ENCODE peak calls at places on chromosomes 5 and 9, in five cellular contexts. R is NCI-H774; N is fibroblast of pulmonary artery; U is stimulated activated CD8-positive, alpha-beta memory T cell treated with anti-CD3 and anti-CD28 coated beads, Interleukin-12 subunit alpha, Interleukin-12 subunit beta, amount 100 ng/mL, for 4 hours; J is ovary. V is an unnamed sample.

GRCh38 chr5:40733439-40733838 is 22.3 kb downstream of the TTC33 start:
- DNase-seq in R (no peak), J (no peak), U (no peak), N (no peak), V (no peak)

GRCh38 chr9:10130061-10130675 is 482.6 kb downstream of the PTPRD start:
- DNase-seq in J (no peak), R (no peak), U (no peak), N (peak; percentile 14), V (no peak)

GRCh38 chr5:78615697-78616096 is 32.9 kb downstream of the LHFPL2 start:
- DNase-seq in N (no peak), U (no peak), R (no peak), J (no peak), V (no peak)

GRCh38 chr9:116274293-116274692 is 120.7 kb downstream of the PAPPA start:
- DNase-seq in N (peak; percentile 75), J (no peak), R (no peak), U (no peak), V (no peak)

GRCh38 chr9:130498298-130498917 is 53.6 kb downstream of the ASS1 start:
- DNase-seq in N (no peak), U (no peak), R (peak; percentile 27), J (no peak), V (peak; percentile 21)

GRCh38 chr5:122902263-122902662 is 56.9 kb downstream of the SNX24 start:
- DNase-seq in U (no peak), R (no peak), J (no peak), N (no peak), V (no peak)

GRCh38 chr9:116937361-116937760 is 250.3 kb downstream of the TRIM32 start:
- DNase-seq in N (no peak), J (no peak), U (no peak), R (no peak), V (no peak)

GRCh38 chr9:128995791-128996190 is 32.3 kb downstream of the SH3GLB2 start:
- DNase-seq in U (no peak), J (no peak), N (peak; percentile 95), R (peak; percentile 37), V (no peak)

GRCh38 chr5:32642276-32643002 is 57.1 kb downstream of the SUB1 start:
- DNase-seq in U (no peak), J (no peak), R (no peak), N (peak; percentile 52), V (no peak)

GRCh38 chr5:171953860-171954701 is 52.4 kb downstream of the FBXW11 start:
- DNase-seq in R (no peak), U (no peak), N (peak; percentile 44), J (no peak), V (no peak)

GRCh38 chr9:125795970-125796596 is 48.9 kb downstream of the PBX3 start:
- DNase-seq in R (no peak), N (no peak), J (no peak), U (no peak), V (no peak)

GRCh38 chr9:130871395-130872057 is 25.1 kb downstream of the QRFP start:
- DNase-seq in N (no peak), J (no peak), R (no peak), U (no peak), V (no peak)

GRCh38 chr9:68643901-68644809 is 60.9 kb upstream of the PIP5K1B start:
- DNase-seq in J (no peak), N (no peak), U (no peak), R (no peak), V (no peak)

GRCh38 chr9:129485140-129485758 is 135.7 kb downstream of the C9orf50 start:
- DNase-seq in R (no peak), U (no peak), J (peak; percentile 54), N (no peak), V (no peak)

GRCh38 chr5:139415221-139415861 is 11.5 kb upstream of the SPATA24 start:
- DNase-seq in U (no peak), R (no peak), N (no peak), J (no peak), V (no peak)

GRCh38 chr5:150146862-150147579 is 8.6 kb downstream of the PDGFRB start:
- DNase-seq in U (no peak), R (no peak), J (peak; percentile 39), N (no peak), V (no peak)